ENCODE peak calls at places on chromosomes 1 and 21, in four cellular contexts. D is K562, E is IMR-90, S is endothelial cell of umbilical vein. U is an unnamed sample.

GRCh38 chr1:40182956-40183710 is 21.9 kb downstream of the RLF start:
- DNase-seq in D (peak; percentile 21), S (peak; percentile 54), E (peak; percentile 45), U (no peak)

GRCh38 chr1:153616144-153616884 is at the start of gene S100A14:
- DNase-seq in E (no peak), D (peak; percentile 61), S (no peak), U (peak; percentile 95)

GRCh38 chr1:90936061-90936460 is 85.8 kb downstream of the ZNF644 start:
- DNase-seq in E (no peak), D (no peak), S (no peak), U (no peak)

GRCh38 chr1:17686258-17686657 is 68.9 kb upstream of the ACTL8 start:
- DNase-seq in S (no peak), D (no peak), E (no peak), U (no peak)

GRCh38 chr1:31694910-31695300 is 8.9 kb downstream of the COL16A1 start:
- DNase-seq in E (no peak), D (no peak), S (no peak), U (no peak)

GRCh38 chr1:206766251-206766856 is 4.2 kb upstream of the IL19 start:
- DNase-seq in S (no peak), E (peak; percentile 93), D (peak; percentile 40), U (no peak)

GRCh38 chr1:1345384-1345783 is 3.8 kb downstream of the DVL1 start:
- DNase-seq in D (no peak), E (no peak), S (no peak), U (no peak)

GRCh38 chr1:187928288-187928687 is 1099.5 kb downstream of the PLA2G4A start:
- DNase-seq in E (peak; percentile 36), S (peak; percentile 78), D (no peak), U (no peak)

GRCh38 chr21:45302082-45303061 is 14.7 kb upstream of the POFUT2 start:
- DNase-seq in S (peak; percentile 84), D (no peak), E (no peak), U (no peak)

GRCh38 chr1:1835546-1835945 is 55.3 kb downstream of the GNB1 start:
- DNase-seq in S (no peak), E (no peak), D (no peak), U (peak; percentile 86)

GRCh38 chr1:29849038-29849750 is 612.9 kb downstream of the PTPRU start:
- DNase-seq in D (peak; percentile 45), E (peak; percentile 17), S (peak; percentile 21), U (peak; percentile 9)

GRCh38 chr1:33399375-33399774 is 31.5 kb downstream of the PHC2 start:
- DNase-seq in E (no peak), S (no peak), D (peak; percentile 1), U (no peak)

GRCh38 chr1:11804666-11805453 is 904 bp downstream of the MTHFR start:
- DNase-seq in D (peak; percentile 53), E (peak; percentile 56), S (peak; percentile 31), U (peak; percentile 66)

GRCh38 chr1:233613252-233614172 is at the start of gene KCNK1:
- DNase-seq in D (peak; percentile 80), S (peak; percentile 29), E (peak; percentile 65), U (no peak)

GRCh38 chr1:42742617-42743301 is 2.7 kb upstream of the CLDN19 start:
- DNase-seq in S (no peak), D (no peak), E (no peak), U (no peak)

DNA sequence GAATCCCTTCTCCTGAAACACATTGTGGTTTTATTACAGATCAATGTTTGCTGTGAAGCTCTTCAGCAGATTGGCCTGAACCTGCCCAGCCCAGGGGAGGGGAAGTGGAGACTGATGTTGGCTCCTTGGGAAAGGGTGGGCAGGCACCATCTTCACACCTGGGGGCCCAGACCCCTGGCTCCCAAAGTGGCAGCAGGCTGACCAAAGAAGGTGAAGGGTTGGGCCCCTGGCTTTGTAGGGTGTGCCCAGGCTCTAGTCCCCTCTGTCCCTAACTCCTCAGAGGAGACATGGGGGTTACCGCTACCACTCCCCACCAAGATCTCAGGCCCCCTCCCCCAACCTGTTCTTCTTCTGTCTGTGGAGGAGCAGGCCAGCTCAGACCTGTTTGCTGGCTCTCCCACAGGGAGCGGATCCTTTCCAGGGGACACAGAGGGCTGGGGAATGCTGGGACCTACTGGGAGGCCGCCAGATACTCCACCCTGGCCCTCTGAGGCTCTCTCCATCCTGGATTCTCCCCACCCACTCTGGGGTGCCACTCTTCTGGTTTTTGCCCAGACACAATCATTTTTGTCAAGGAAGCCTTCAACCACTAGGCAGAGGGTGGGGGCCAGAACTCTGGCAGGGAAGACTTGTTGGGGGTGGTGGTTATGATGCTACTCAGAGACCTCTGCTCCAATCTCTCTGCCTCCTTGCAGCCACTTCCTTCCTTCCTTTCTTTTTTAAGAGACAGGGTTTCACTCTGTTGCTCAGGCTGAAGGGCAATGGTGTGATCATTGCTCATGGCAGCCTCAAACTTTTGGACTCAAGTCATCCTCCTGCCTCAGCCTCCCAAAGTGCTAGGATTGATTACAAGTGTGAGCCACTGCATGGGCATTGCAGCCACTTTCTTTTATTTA is 5.0 kb upstream of the EFNA3 start:
- DNase-seq in E (no peak), S (no peak), D (no peak), U (no peak)
- H3K4me2 ChIP-seq in E (no peak overlapping the region), S (no peak overlapping the region), D (no peak overlapping the region), U (peak overlapping the region; percentile 49)

DNA sequence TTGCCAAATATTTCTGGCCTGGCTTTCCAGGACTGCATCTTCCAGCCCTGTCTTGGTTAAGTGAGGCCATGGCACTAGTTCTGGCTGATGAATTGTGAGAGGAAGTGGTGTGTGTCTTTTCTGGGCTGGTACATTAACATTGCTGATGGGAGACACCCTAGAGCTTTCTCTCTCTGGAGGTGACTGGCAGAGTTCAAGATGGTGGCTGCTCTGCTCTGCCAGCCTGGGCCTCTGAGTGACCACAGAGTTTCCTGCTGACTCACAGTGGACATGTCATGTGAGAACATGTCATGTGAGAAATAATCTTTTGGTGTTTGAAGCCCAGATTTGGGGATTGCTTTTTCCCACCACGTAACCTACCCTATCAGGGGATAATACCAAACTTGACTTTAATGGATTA is 218.0 kb upstream of the KIAA0040 start:
- DNase-seq in E (no peak), D (no peak), S (no peak), U (no peak)
- H3K9me1 ChIP-seq in E (no peaks in the 10 kb centered on the region), D (no peaks in the 10 kb centered on the region), S (no peaks in the 10 kb centered on the region), U (no peaks in the 10 kb centered on the region)

GRCh38 chr1:237042467-237042891 is 495 bp downstream of the RYR2 start:
- DNase-seq in D (no peak), E (no peak), S (no peak), U (no peak)
- H3K4me3 ChIP-seq in D (no peak overlapping the region), E (no peak overlapping the region), S (no peak overlapping the region), U (no peak overlapping the region)

GRCh38 chr1:214546886-214547641 is 4.3 kb downstream of the PTPN14 start:
- DNase-seq in D (no peak), E (no peak), S (peak; percentile 81), U (no peak)
- H3K4me2 ChIP-seq in D (no peak overlapping the region), E (peak overlapping the region; percentile 18), S (peak overlapping the region; percentile 94), U (peak overlapping the region; percentile 93)

GRCh38 chr1:230165526-230165925 is 98.5 kb downstream of the GALNT2 start:
- DNase-seq in D (no peak), E (no peak), S (no peak), U (no peak)
- H3K9me1 ChIP-seq in D (no peaks in the 10 kb centered on the region), E (peaks cover 11% of the 10 kb centered on the region), S (no peaks in the 10 kb centered on the region), U (peaks cover 3% of the 10 kb centered on the region)

GRCh38 chr1:56577859-56578663 is 1.3 kb downstream of the PLPP3 start:
- DNase-seq in S (peak; percentile 72), D (no peak), E (peak; percentile 61), U (no peak)

GRCh38 chr1:56580771-56581170 is 1.4 kb upstream of the PLPP3 start:
- DNase-seq in D (no peak), S (no peak), E (no peak), U (no peak)

GRCh38 chr1:56578664-56578962 is 750 bp downstream of the PLPP3 start:
- DNase-seq in D (no peak), E (no peak), S (no peak), U (no peak)

GRCh38 chr1:56576880-56577858 is 2.2 kb downstream of the PLPP3 start:
- DNase-seq in S (peak; percentile 74), D (no peak), E (peak; percentile 40), U (no peak)

DNA sequence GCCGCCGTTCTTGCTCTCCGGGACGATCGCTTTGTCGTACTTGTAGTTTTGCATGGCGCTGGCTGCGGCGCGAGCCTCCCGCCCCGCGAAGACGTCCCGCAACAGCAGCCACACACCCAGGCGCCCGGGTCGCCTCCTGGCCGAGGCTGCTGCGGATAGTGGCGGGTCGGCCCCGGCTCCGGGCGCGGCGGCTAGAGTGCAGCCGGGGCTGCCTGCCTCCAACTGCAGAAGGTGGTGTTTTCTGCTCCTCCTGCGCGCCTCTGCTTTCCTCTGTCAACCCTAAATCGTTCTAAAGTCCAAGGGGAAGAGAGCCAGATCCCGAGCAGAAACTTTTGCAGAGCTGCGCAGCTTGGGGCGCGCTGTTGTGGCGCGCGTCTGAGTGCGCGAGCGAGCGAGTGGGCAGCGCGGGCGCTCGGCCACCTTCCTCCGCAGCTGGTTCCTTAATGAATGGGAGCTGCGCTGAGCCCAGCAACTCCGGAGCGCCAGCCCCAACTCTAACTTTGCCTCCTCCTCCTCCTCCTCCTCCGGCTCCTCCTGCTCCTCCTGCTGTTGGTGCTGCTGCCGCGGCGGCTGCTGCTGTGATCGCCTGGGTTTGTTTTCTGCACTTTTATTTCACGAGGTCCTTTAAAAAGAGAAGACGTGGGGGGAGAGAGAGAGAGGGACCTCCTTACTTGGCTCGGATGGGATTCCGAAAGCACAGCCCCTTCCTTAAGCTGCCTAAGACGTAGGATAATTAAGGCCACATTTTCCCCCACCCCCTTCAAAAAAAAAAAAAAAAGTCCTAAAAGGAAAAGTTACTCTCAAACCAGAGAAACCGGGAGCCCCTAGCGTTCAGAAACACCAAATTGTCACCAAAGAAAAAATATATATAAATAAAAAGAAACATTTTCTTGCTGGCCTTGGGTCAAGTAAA is at the start of gene PLPP3:
- DNase-seq in S (peak; percentile 94), D (peak; percentile 15), E (peak; percentile 94), U (no peak)
- H3K4me3 ChIP-seq in S (peak within 1 kb of the TSS; percentile 42), D (no peak within 1 kb of the TSS), E (peak within 1 kb of the TSS; percentile 81), U (peak within 1 kb of the TSS; percentile 80)

DNA sequence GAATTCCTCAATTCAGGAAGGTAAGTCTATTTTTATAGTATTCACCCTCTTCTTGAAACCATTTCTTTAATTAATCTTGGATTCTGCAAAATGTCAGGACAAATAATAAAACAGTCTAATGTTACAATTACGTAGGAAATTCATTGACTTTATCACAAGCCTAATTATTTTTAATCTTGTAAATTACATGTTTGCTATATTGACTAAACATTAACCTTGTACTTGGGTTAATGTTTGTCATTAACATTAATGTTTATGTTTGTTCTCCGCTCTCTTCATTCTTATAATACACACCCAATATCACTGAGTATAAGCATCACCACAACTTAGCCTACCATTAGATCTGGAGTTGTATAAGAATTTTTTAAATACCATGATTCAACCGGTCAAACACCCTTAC is 2.8 kb downstream of the GCLM start:
- DNase-seq in S (no peak), D (no peak), E (no peak), U (no peak)
- H3K4me2 ChIP-seq in S (peak overlapping the region; percentile 96), D (peak overlapping the region; percentile 97), E (peak overlapping the region; percentile 28), U (peak overlapping the region; percentile 92)

GRCh38 chr1:222009105-222009730 is 267.3 kb upstream of the DUSP10 start:
- DNase-seq in S (peak; percentile 12), E (no peak), D (peak; percentile 23), U (no peak)
- H3K9me1 ChIP-seq in S (no peaks in the 10 kb centered on the region), E (no peaks in the 10 kb centered on the region), D (no peaks in the 10 kb centered on the region), U (no peaks in the 10 kb centered on the region)

GRCh38 chr1:24847995-24848857 is 81.8 kb downstream of the RUNX3 start:
- DNase-seq in E (peak; percentile 86), D (peak; percentile 84), S (peak; percentile 90), U (peak; percentile 49)
- H3K4me3 ChIP-seq in E (peak overlapping the region; percentile 28), D (peak overlapping the region; percentile 42), S (peak overlapping the region; percentile 43), U (peak overlapping the region; percentile 61)

U was measured in keratinocyte.